ENCODE peak calls at places on chromosome 4, in eight cellular contexts. Y, V, A, E, N, M, H and T are unnamed samples. For H3K4me1, the result is how much of the 10 kb centered on the place peaks cover.

GRCh38 chr4:168514249-168514852 is 17.5 kb downstream of the PALLD start:
- DNase-seq in N (peak), Y (no peak), V (no peak), H (no peak), E (no peak), M (no peak), A (no peak), T (no peak)

GRCh38 chr4:38024203-38024504 is 64.0 kb downstream of the PTTG2 start:
- DNase-seq in M (no peak), N (no peak), A (no peak), H (peak), Y (no peak), V (no peak), E (no peak), T (no peak)

GRCh38 chr4:40283413-40283812 is 51.7 kb upstream of the CHRNA9 start:
- DNase-seq in Y (no peak), N (peak), E (no peak), M (no peak), A (no peak), V (no peak), H (no peak), T (no peak)

GRCh38 chr4:118743867-118744266 is 58.7 kb downstream of the METTL14 start:
- DNase-seq in N (no peak), H (no peak), A (no peak), V (peak), E (no peak), M (no peak), Y (no peak), T (no peak)

GRCh38 chr4:142452132-142452855 is 393.8 kb downstream of the INPP4B start:
- DNase-seq in H (peak), N (no peak), A (no peak), E (no peak), Y (no peak), M (no peak), V (no peak), T (no peak)

GRCh38 chr4:47381172-47381571 is 82.3 kb downstream of the COMMD8 start:
- DNase-seq in A (no peak), M (no peak), Y (no peak), V (no peak), N (no peak), H (no peak), E (no peak), T (no peak)

GRCh38 chr4:114077610-114078009 is 98.2 kb upstream of the ARSJ start:
- DNase-seq in M (no peak), V (no peak), N (no peak), Y (no peak), E (no peak), H (peak), A (no peak), T (no peak)

GRCh38 chr4:89136525-89136924 is 25.2 kb downstream of the TIGD2 start:
- DNase-seq in N (no peak), H (peak), M (no peak), E (no peak), Y (no peak), A (no peak), V (no peak), T (no peak)

GRCh38 chr4:11426716-11427115 is 2.0 kb downstream of the HS3ST1 start:
- DNase-seq in Y (no peak), E (no peak), N (no peak), M (no peak), V (no peak), H (no peak), A (no peak), T (no peak)

GRCh38 chr4:40016007-40016406 is 38.3 kb upstream of the PDS5A start:
- DNase-seq in V (no peak), N (no peak), H (no peak), E (no peak), Y (no peak), M (no peak), A (no peak), T (no peak)

GRCh38 chr4:56219447-56219846 is 167.8 kb downstream of the AASDH start:
- DNase-seq in N (no peak), M (no peak), Y (no peak), H (no peak), E (no peak), A (no peak), V (no peak), T (no peak)

GRCh38 chr4:106264331-106264728 is 51.7 kb downstream of the TBCK start:
- DNase-seq in Y (no peak), N (no peak), E (no peak), M (peak), V (no peak), H (no peak), A (no peak), T (no peak)

GRCh38 chr4:130636486-130636885 is 1540.5 kb downstream of the C4orf33 start:
- DNase-seq in H (no peak), M (no peak), A (no peak), V (no peak), N (peak), E (no peak), Y (no peak), T (no peak)

GRCh38 chr4:159191989-159192388 is 89.1 kb downstream of the RAPGEF2 start:
- DNase-seq in H (peak), N (peak), V (no peak), E (no peak), Y (no peak), A (no peak), M (peak), T (no peak)

GRCh38 chr4:177404980-177405379 is 37.3 kb downstream of the AGA start:
- DNase-seq in V (no peak), E (no peak), M (no peak), H (no peak), N (no peak), A (no peak), Y (no peak), T (no peak)

GRCh38 chr4:124980276-124980752 is 267.8 kb upstream of the ANKRD50 start:
- DNase-seq in V (no peak), M (no peak), A (no peak), Y (no peak), H (peak), E (no peak), N (no peak), T (no peak)

GRCh38 chr4:186149872-186150271 is 41.5 kb upstream of the CYP4V2 start:
- DNase-seq in E (no peak), N (peak), M (no peak), H (no peak), V (peak), A (peak), Y (no peak), T (no peak)

GRCh38 chr4:175034007-175034406 is 115.8 kb downstream of the ADAM29 start:
- DNase-seq in H (no peak), A (no peak), E (no peak), V (no peak), N (peak), Y (no peak), M (no peak), T (no peak)

GRCh38 chr4:125432078-125432477 is 117.3 kb downstream of the FAT4 start:
- DNase-seq in N (peak), M (no peak), H (peak), E (no peak), Y (no peak), V (no peak), A (no peak), T (no peak)

GRCh38 chr4:101254776-101255175 is 92.5 kb downstream of the PPP3CA start:
- DNase-seq in M (no peak), Y (no peak), N (no peak), E (no peak), A (no peak), H (no peak), V (no peak), T (no peak)

GRCh38 chr4:108950158-108950915 is 187.5 kb upstream of the ETNPPL start:
- DNase-seq in M (peak), A (no peak), V (no peak), E (no peak), H (no peak), Y (no peak), N (no peak), T (no peak)

GRCh38 chr4:16995451-16995850 is 97.0 kb upstream of the LDB2 start:
- DNase-seq in V (no peak), A (no peak), H (no peak), M (no peak), Y (no peak), N (peak), E (no peak), T (no peak)

GRCh38 chr4:119652978-119653377 is 24.4 kb upstream of the PDE5A start:
- DNase-seq in A (no peak), H (peak), E (no peak), V (no peak), M (no peak), Y (no peak), N (no peak), T (no peak)

GRCh38 chr4:95462946-95463345 is 85.8 kb downstream of the UNC5C start:
- DNase-seq in A (no peak), N (no peak), H (no peak), Y (no peak), V (no peak), E (no peak), M (no peak), T (no peak)

GRCh38 chr4:156941940-156942548 is 29.6 kb downstream of the PDGFC start:
- DNase-seq in E (no peak), Y (peak), H (peak), N (peak), M (no peak), V (peak), A (no peak), T (no peak)

GRCh38 chr4:85610450-85610849 is 135.5 kb downstream of the ARHGAP24 start:
- DNase-seq in N (no peak), Y (no peak), E (no peak), V (no peak), H (no peak), M (no peak), A (no peak), T (no peak)

GRCh38 chr4:7964890-7965662 is 25.4 kb upstream of the AFAP1 start:
- DNase-seq in N (peak), H (peak), M (no peak), Y (no peak), V (no peak), A (no peak), E (no peak), T (no peak)

GRCh38 chr4:13694256-13694655 is 66.7 kb upstream of the BOD1L1 start:
- DNase-seq in V (no peak), A (no peak), Y (no peak), M (no peak), E (no peak), H (no peak), N (no peak), T (no peak)

GRCh38 chr4:104163820-104164219 is 330.9 kb downstream of the CXXC4 start:
- DNase-seq in E (no peak), H (peak), A (no peak), N (no peak), M (no peak), Y (no peak), V (no peak), T (no peak)

GRCh38 chr4:111108138-111108537 is 485.3 kb upstream of the PITX2 start:
- DNase-seq in N (no peak), H (no peak), M (no peak), E (no peak), Y (no peak), A (no peak), V (no peak), T (no peak)

GRCh38 chr4:94757192-94758140 is at the start of gene BMPR1B:
- DNase-seq in V (no peak), A (no peak), N (peak), M (no peak), H (peak), Y (no peak), E (peak), T (no peak)

GRCh38 chr4:89447543-89447942 is 139.9 kb upstream of the GPRIN3 start:
- DNase-seq in N (no peak), Y (no peak), M (no peak), H (no peak), A (no peak), E (no peak), V (no peak), T (no peak)

GRCh38 chr4:2868840-2869487 is 25.3 kb downstream of the ADD1 start:
- DNase-seq in E (no peak), Y (no peak), V (no peak), H (no peak), N (no peak), A (no peak), M (no peak), T (no peak)

GRCh38 chr4:2866160-2866861 is 22.7 kb downstream of the ADD1 start:
- DNase-seq in E (no peak), H (no peak), Y (no peak), A (no peak), M (no peak), V (no peak), N (no peak), T (no peak)

GRCh38 chr4:2865381-2865780 is 21.7 kb downstream of the ADD1 start:
- DNase-seq in H (no peak), E (no peak), A (no peak), N (no peak), V (no peak), M (no peak), Y (no peak), T (no peak)

GRCh38 chr4:2867758-2868491 is 24.3 kb downstream of the ADD1 start:
- DNase-seq in E (no peak), V (peak), H (no peak), Y (no peak), A (no peak), N (peak), M (peak), T (no peak)

DNA sequence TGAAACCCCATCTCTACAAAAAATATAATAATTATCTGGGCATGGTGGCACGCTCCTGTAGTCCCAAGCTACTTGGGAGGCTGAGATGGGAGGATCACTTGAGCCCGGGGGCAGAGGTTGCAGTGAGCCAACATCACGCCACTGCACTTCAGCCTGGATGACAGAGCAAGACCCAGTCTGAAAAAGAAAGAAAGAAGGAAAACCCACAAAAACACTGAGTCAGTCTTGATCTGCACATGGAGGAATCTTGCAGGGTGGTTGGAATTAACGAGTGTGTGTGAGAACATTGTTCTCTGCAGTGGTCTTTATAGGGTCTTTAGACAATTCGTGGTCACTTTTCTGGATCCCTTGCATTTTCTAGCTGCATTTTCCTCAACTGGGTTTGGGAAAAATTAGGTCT is 23.2 kb downstream of the ADD1 start:
- DNase-seq in E (no peak), V (no peak), H (peak), M (no peak), N (no peak), A (no peak), Y (no peak), T (no peak)
- H3K4me1 ChIP-seq in E (half or more), V (under half), H (under half), M (under half), N (half or more), A (under half), Y (half or more), T (half or more)

GRCh38 chr4:154711522-154711921 is 32.3 kb upstream of the LRAT start:
- DNase-seq in Y (no peak), V (no peak), H (no peak), E (no peak), N (no peak), M (no peak), A (no peak), T (no peak)
- H3K4me3 ChIP-seq in Y (no peak), V (no peak), H (no peak), E (no peak), N (no peak), M (no peak), A (no peak), T (no peak)

GRCh38 chr4:187474238-187474637 is 521.3 kb upstream of the ZFP42 start:
- DNase-seq in E (no peak), V (no peak), H (no peak), N (no peak), M (no peak), A (no peak), Y (no peak), T (no peak)
- TF ChIP-seq CTCF in E (no peak), V (no peak), H (no peak), N (no peak), M (no peak), A (no peak), Y (no peak), T (no peak)

GRCh38 chr4:173489514-173489913 is 40.5 kb downstream of the HAND2 start:
- DNase-seq in V (no peak), Y (no peak), A (no peak), E (no peak), M (no peak), N (no peak), H (peak), T (no peak)

GRCh38 chr4:173488656-173489055 is 41.4 kb downstream of the HAND2 start:
- DNase-seq in H (no peak), N (no peak), V (no peak), E (no peak), Y (no peak), A (no peak), M (no peak), T (no peak)

GRCh38 chr4:173492315-173492714 is 37.7 kb downstream of the HAND2 start:
- DNase-seq in E (no peak), N (no peak), Y (no peak), M (no peak), H (no peak), A (no peak), V (no peak), T (no peak)

GRCh38 chr4:173490817-173491518 is 39.1 kb downstream of the HAND2 start:
- DNase-seq in A (no peak), N (no peak), M (no peak), Y (no peak), V (no peak), H (peak), E (no peak), T (no peak)

GRCh38 chr4:173490256-173490655 is 39.8 kb downstream of the HAND2 start:
- DNase-seq in H (no peak), V (no peak), N (no peak), E (no peak), Y (no peak), M (no peak), A (no peak), T (no peak)
- H3K4me1 ChIP-seq in H (under half), V (under half), N (under half), E (under half), Y (under half), M (under half), A (under half), T (under half)

DNA sequence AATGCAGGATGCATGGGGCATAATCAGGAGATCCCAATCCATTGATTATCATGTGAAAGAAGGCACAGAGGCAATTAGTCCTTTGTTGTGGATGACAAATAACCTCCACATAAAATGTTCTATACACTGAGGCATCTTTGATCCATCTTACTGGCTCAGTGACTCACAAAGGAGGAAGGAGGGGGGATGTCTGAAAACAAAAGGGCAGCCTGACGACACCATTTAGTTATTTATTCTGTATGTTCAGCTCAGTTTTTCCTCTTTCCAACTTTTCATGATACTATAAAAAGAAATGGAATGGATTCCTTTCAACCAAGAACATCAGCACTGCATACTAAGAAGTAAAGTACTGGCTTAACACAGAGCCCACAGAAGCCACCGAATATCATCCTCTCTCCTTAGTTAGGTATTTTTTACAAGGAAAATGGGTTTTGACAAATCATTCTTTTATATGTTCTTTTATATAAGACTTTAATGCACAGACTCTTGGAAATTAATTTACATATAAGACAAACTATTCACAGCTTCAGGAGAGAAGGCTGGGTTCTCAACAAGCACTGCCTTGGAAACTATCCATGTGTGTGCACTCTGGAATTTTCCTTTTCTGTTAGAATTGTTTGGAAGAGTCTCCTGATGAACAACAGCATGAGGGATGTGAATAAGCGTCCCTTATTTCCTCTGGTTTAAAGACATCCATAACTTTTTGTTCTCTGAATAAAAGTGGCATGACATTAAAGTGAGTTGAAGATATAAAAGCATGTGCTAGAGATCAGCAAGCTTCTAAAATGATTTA is 135.6 kb downstream of the TSPAN5 start:
- DNase-seq in Y (no peak), N (no peak), A (no peak), H (peak), M (no peak), V (no peak), E (no peak), T (no peak)
- H3K4me3 ChIP-seq in Y (no peak), N (no peak), A (no peak), H (peak), M (no peak), V (no peak), E (no peak), T (no peak)

GRCh38 chr4:78928835-78929234 is 10.4 kb downstream of the PAQR3 start:
- DNase-seq in A (no peak), Y (no peak), N (no peak), H (no peak), E (no peak), V (no peak), M (no peak), T (no peak)

GRCh38 chr4:78926825-78927224 is 12.4 kb downstream of the PAQR3 start:
- DNase-seq in E (no peak), V (no peak), Y (no peak), M (no peak), A (no peak), H (no peak), N (no peak), T (no peak)

GRCh38 chr4:78922207-78922606 is 17.0 kb downstream of the PAQR3 start:
- DNase-seq in A (no peak), M (no peak), N (no peak), E (no peak), V (no peak), H (peak), Y (no peak), T (no peak)

GRCh38 chr4:78923459-78924312 is 15.6 kb downstream of the PAQR3 start:
- DNase-seq in Y (no peak), M (no peak), E (no peak), A (no peak), V (no peak), N (no peak), H (no peak), T (no peak)
- TF ChIP-seq CTCF in Y (no peak), M (no peak), E (no peak), A (no peak), V (no peak), N (no peak), H (peak), T (no peak)